ENCODE peak calls at places on chromosomes 5 and 9, in five cellular contexts. E, Y, J, D and S are unnamed samples.
A peak's percentile ranks its signal among the peaks of the same experiment; 100 is the strongest.

GRCh38 chr9:2493106-2493505 is 128.5 kb upstream of the VLDLR start:
- DNase-seq in E (peak; percentile 34), Y (no peak), D (no peak), J (peak; percentile 67), S (no peak)

GRCh38 chr5:169029661-169030274 is 271.2 kb downstream of the SLIT3 start:
- DNase-seq in J (no peak), D (no peak), Y (no peak), E (peak; percentile 79), S (no peak)

GRCh38 chr5:58127486-58128220 is 332.2 kb downstream of the PLK2 start:
- DNase-seq in Y (no peak), D (no peak), J (no peak), E (peak; percentile 22), S (no peak)

GRCh38 chr9:16571127-16571848 is 299.2 kb downstream of the BNC2 start:
- DNase-seq in E (no peak), D (no peak), Y (no peak), J (peak; percentile 64), S (peak; percentile 22)

GRCh38 chr5:56737918-56738606 is 77.3 kb upstream of the MAP3K1 start:
- DNase-seq in Y (no peak), E (no peak), J (no peak), D (no peak), S (peak; percentile 70)

GRCh38 chr9:109961579-109961978 is 181.6 kb downstream of the PALM2AKAP2 start:
- DNase-seq in Y (no peak), D (no peak), J (no peak), E (no peak), S (no peak)

GRCh38 chr5:86986837-86987236 is 280.8 kb upstream of the RASA1 start:
- DNase-seq in D (no peak), E (no peak), J (no peak), Y (no peak), S (no peak)

GRCh38 chr9:131394464-131395026 is 659 bp downstream of the PRRC2B start:
- DNase-seq in J (no peak), E (no peak), D (peak; percentile 83), Y (peak; percentile 57), S (no peak)

GRCh38 chr5:135569755-135570452 is 8.9 kb downstream of the CXCL14 start:
- DNase-seq in Y (no peak), E (peak; percentile 34), D (peak; percentile 53), J (peak; percentile 33), S (peak; percentile 64)

GRCh38 chr9:27353405-27354229 is 56.7 kb upstream of the EQTN start:
- DNase-seq in D (no peak), E (no peak), J (no peak), Y (no peak), S (peak; percentile 10)

GRCh38 chr5:19001527-19001926 is 986.5 kb downstream of the CDH18 start:
- DNase-seq in Y (no peak), D (no peak), E (no peak), J (no peak), S (no peak)

GRCh38 chr9:6759114-6759977 is 1.6 kb downstream of the KDM4C start:
- DNase-seq in Y (no peak), J (peak; percentile 89), E (peak; percentile 88), D (peak; percentile 16), S (peak; percentile 53)

GRCh38 chr9:112093875-112094227 is 81.2 kb downstream of the SUSD1 start:
- DNase-seq in E (no peak), J (no peak), D (no peak), Y (no peak), S (no peak)

GRCh38 chr9:37436540-37436939 is 14.0 kb downstream of the GRHPR start:
- DNase-seq in Y (no peak), E (no peak), J (no peak), D (no peak), S (no peak)

GRCh38 chr5:113020461-113021273 is 44.1 kb downstream of the DCP2 start:
- DNase-seq in D (no peak), E (peak; percentile 92), Y (no peak), J (peak; percentile 43), S (peak; percentile 86)

GRCh38 chr5:5298068-5298633 is 124.3 kb upstream of the ICE1 start:
- DNase-seq in E (no peak), Y (no peak), J (no peak), D (no peak), S (no peak)

GRCh38 chr9:26973989-26974388 is 17.8 kb downstream of the IFT74 start:
- DNase-seq in D (no peak), E (no peak), J (no peak), Y (no peak), S (no peak)

GRCh38 chr5:107446972-107447371 is 223.8 kb downstream of the EFNA5 start:
- DNase-seq in Y (no peak), E (no peak), D (no peak), J (no peak), S (no peak)

GRCh38 chr9:88303785-88304495 is 84.3 kb upstream of the SPIN1 start:
- DNase-seq in D (no peak), Y (no peak), E (peak; percentile 76), J (peak; percentile 45), S (peak; percentile 2)

GRCh38 chr5:54518146-54519082 is 855 bp downstream of the SNX18 start:
- DNase-seq in E (peak; percentile 56), D (peak; percentile 53), Y (peak; percentile 69), J (no peak), S (peak; percentile 61)

GRCh38 chr9:86406366-86406765 is 52.2 kb upstream of the TUT7 start:
- DNase-seq in D (no peak), J (peak; percentile 97), E (peak; percentile 71), Y (no peak), S (peak; percentile 94)

GRCh38 chr9:98081477-98082219 is 25.1 kb downstream of the NANS start:
- DNase-seq in D (no peak), Y (no peak), J (peak; percentile 39), E (peak; percentile 10), S (peak; percentile 77)

GRCh38 chr5:55205001-55205400 is 22.1 kb downstream of the MCIDAS start:
- DNase-seq in E (no peak), J (no peak), D (no peak), Y (no peak), S (peak; percentile 94)

GRCh38 chr9:27473135-27473534 is 51.0 kb upstream of the IFNK start:
- DNase-seq in Y (peak; percentile 42), D (peak; percentile 16), E (peak; percentile 12), J (peak; percentile 53), S (no peak)

GRCh38 chr5:150434502-150434901 is 15.0 kb downstream of the RPS14 start:
- DNase-seq in Y (no peak), E (peak; percentile 81), D (no peak), J (peak; percentile 73), S (peak; percentile 98)

GRCh38 chr5:95925345-95925744 is 36.3 kb downstream of the ELL2 start:
- DNase-seq in E (no peak), D (no peak), Y (no peak), J (no peak), S (no peak)

GRCh38 chr5:72387985-72388384 is 67.8 kb downstream of the PTCD2 start:
- DNase-seq in E (peak; percentile 93), J (peak; percentile 84), Y (no peak), D (no peak), S (peak; percentile 79)

GRCh38 chr9:103126494-103126893 is 131.4 kb downstream of the CYLC2 start:
- DNase-seq in Y (no peak), D (no peak), E (no peak), J (no peak), S (no peak)

GRCh38 chr5:154366353-154366752 is 79.4 kb upstream of the SAP30L start:
- DNase-seq in D (no peak), E (peak; percentile 72), Y (no peak), J (peak; percentile 44), S (no peak)

GRCh38 chr5:172534229-172535169 is 80.2 kb upstream of the SH3PXD2B start:
- DNase-seq in Y (no peak), E (peak; percentile 18), D (no peak), J (peak; percentile 14), S (peak; percentile 70)

GRCh38 chr5:40416098-40416497 is 263.6 kb upstream of the PTGER4 start:
- DNase-seq in J (no peak), D (no peak), Y (no peak), E (no peak), S (no peak)

GRCh38 chr5:7548576-7548975 is 152.6 kb downstream of the ADCY2 start:
- DNase-seq in J (no peak), D (no peak), E (peak; percentile 15), Y (no peak), S (no peak)

GRCh38 chr5:150022163-150022540 is 21.6 kb downstream of the HMGXB3 start:
- DNase-seq in D (no peak), E (peak; percentile 95), Y (no peak), J (peak; percentile 89), S (peak; percentile 89)

GRCh38 chr5:32283539-32284377 is 29.0 kb downstream of the MTMR12 start:
- DNase-seq in E (peak; percentile 85), J (peak; percentile 63), D (no peak), Y (no peak), S (peak; percentile 91)

GRCh38 chr5:138092301-138092700 is 8.5 kb downstream of the WNT8A start:
- DNase-seq in J (no peak), E (no peak), D (no peak), Y (no peak), S (no peak)

GRCh38 chr9:20623021-20623747 is 885 bp upstream of the MLLT3 start:
- DNase-seq in J (no peak), E (peak; percentile 2), D (no peak), Y (peak; percentile 26), S (peak; percentile 52)
- TF ChIP-seq CTCF in J (no peak), E (no peak), D (no peak), Y (no peak), S (no peak)

GRCh38 chr5:3349704-3350565 is 245.7 kb upstream of the IRX1 start:
- DNase-seq in D (no peak), Y (no peak), J (no peak), E (no peak), S (no peak)
- H3K4me3 ChIP-seq in D (no peak overlapping the region), Y (no peak overlapping the region), J (no peak overlapping the region), E (no peak overlapping the region), S (no peak overlapping the region)

DNA sequence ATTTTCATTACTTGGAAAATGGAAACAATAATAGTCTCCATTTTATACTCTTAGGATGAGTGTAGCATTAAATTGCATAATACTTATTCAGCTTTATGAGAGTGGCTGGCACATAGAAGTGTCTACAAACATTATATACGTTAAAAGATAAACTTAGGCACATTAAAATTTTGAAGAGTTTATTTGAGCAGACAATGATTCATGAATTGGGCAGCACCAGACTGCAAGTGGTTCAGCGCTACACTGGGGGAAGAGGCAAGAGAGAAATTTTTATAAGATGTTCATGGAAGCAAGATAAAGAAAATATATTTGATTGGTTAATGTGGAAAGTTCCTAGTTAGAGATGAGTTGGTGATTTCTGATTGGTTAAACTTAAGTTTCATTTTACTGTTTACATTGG is 243.7 kb downstream of the RASEF start:
- DNase-seq in Y (no peak), J (no peak), E (no peak), D (no peak), S (no peak)
- TF ChIP-seq CTCF in Y (no peak), J (no peak), E (no peak), D (no peak), S (no peak)

DNA sequence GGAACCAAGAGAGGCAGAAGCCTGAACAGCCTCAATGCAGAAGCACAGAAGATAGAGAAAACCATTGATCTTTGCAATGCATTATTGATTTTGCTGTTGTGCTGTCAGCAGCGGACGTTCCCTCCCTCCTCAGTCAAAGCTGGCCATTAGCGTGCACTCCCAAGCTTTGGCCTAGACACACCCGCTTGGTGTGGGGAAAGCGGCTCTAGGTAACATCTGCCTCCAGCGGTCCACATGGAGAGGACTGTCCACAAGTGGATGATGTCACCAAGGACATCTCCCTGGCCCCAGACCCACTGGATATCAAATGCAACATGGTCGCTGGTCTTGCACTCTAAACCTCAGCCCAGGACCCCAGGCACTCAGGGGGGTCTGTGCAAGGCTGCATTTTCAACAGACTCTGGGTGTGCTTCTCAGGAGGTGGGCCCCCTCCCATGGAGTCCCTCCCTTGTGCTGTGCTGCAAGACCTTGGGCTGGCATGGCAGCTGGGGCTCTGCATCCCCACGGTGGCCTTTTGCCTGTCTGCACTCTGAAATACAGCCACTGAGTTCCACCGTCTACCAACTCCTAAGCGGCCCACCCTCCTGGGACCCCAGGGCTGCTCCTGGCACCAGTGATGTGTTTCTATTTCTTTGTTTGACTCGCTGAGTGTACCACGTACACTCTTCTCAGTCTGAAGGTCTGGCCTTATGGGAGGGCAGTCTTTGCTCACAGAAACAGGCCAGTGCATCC is 1.9 kb downstream of the SEMA4D start:
- DNase-seq in Y (no peak), J (no peak), E (no peak), D (no peak), S (no peak)
- H3K4me3 ChIP-seq in Y (peak overlapping the region; percentile 79), J (no peak overlapping the region), E (no peak overlapping the region), D (no peak overlapping the region), S (no peak overlapping the region)